ENCODE peak calls at places on chromosomes 7 and 10, in eight cellular contexts. One of them, this sample, is unnamed.
A peak's percentile ranks its signal among the peaks of the same experiment; 100 is the strongest.

GRCh38 chr10:80281292-80281691 is 8.2 kb downstream of the MAT1A start:
- DNase-seq in progenitor cell of endocrine pancreas: no peak
- DNase-seq in WTC11: no peak
- DNase-seq in cardiac fibroblast: no peak
- DNase-seq in heart left ventricle: no peak
- DNase-seq in bronchial epithelial cell: no peak
- DNase-seq in WERI-Rb-1: no peak
- DNase-seq in A549: no peak
- DNase-seq in this sample: no peak

GRCh38 chr7:27156508-27156898 is at the start of gene HOXA7:
- DNase-seq in WTC11: peak; percentile 79
- DNase-seq in bronchial epithelial cell: no peak
- DNase-seq in A549: peak; percentile 73
- DNase-seq in WERI-Rb-1: peak; percentile 75
- DNase-seq in cardiac fibroblast: no peak
- DNase-seq in progenitor cell of endocrine pancreas: no peak
- DNase-seq in heart left ventricle: no peak
- DNase-seq in this sample: no peak

GRCh38 chr10:114220281-114220680 is 18.8 kb upstream of the VWA2 start:
- DNase-seq in WTC11: no peak
- DNase-seq in bronchial epithelial cell: no peak
- DNase-seq in A549: no peak
- DNase-seq in cardiac fibroblast: no peak
- DNase-seq in WERI-Rb-1: no peak
- DNase-seq in heart left ventricle: no peak
- DNase-seq in progenitor cell of endocrine pancreas: no peak
- DNase-seq in this sample: no peak

GRCh38 chr7:83732305-83732704 is 83.4 kb upstream of the SEMA3E start:
- DNase-seq in WTC11: no peak
- DNase-seq in A549: no peak
- DNase-seq in bronchial epithelial cell: no peak
- DNase-seq in WERI-Rb-1: no peak
- DNase-seq in heart left ventricle: no peak
- DNase-seq in cardiac fibroblast: no peak
- DNase-seq in progenitor cell of endocrine pancreas: no peak
- DNase-seq in this sample: no peak

GRCh38 chr10:101133489-101134298 is 2.6 kb downstream of the TLX1 start:
- DNase-seq in cardiac fibroblast: no peak
- DNase-seq in heart left ventricle: no peak
- DNase-seq in WERI-Rb-1: no peak
- DNase-seq in A549: no peak
- DNase-seq in progenitor cell of endocrine pancreas: no peak
- DNase-seq in bronchial epithelial cell: no peak
- DNase-seq in WTC11: no peak
- DNase-seq in this sample: no peak

GRCh38 chr7:136009488-136010079 is 32.4 kb upstream of the MTPN start:
- DNase-seq in progenitor cell of endocrine pancreas: no peak
- DNase-seq in cardiac fibroblast: peak; percentile 70
- DNase-seq in WTC11: no peak
- DNase-seq in A549: peak; percentile 49
- DNase-seq in heart left ventricle: no peak
- DNase-seq in WERI-Rb-1: no peak
- DNase-seq in bronchial epithelial cell: peak; percentile 42
- DNase-seq in this sample: no peak

GRCh38 chr10:124171561-124171960 is 78.2 kb upstream of the CHST15 start:
- DNase-seq in heart left ventricle: no peak
- DNase-seq in A549: no peak
- DNase-seq in progenitor cell of endocrine pancreas: no peak
- DNase-seq in bronchial epithelial cell: no peak
- DNase-seq in WERI-Rb-1: no peak
- DNase-seq in cardiac fibroblast: no peak
- DNase-seq in WTC11: no peak
- DNase-seq in this sample: no peak

GRCh38 chr10:14879055-14879800 is 562 bp downstream of the SUV39H2 start:
- DNase-seq in progenitor cell of endocrine pancreas: no peak
- DNase-seq in A549: no peak
- DNase-seq in heart left ventricle: no peak
- DNase-seq in WERI-Rb-1: no peak
- DNase-seq in cardiac fibroblast: peak; percentile 11
- DNase-seq in bronchial epithelial cell: peak; percentile 23
- DNase-seq in WTC11: peak; percentile 28
- DNase-seq in this sample: peak; percentile 66

GRCh38 chr10:53079283-53079682 is 306.7 kb upstream of the MBL2 start:
- DNase-seq in progenitor cell of endocrine pancreas: no peak
- DNase-seq in WERI-Rb-1: no peak
- DNase-seq in heart left ventricle: no peak
- DNase-seq in cardiac fibroblast: no peak
- DNase-seq in A549: no peak
- DNase-seq in WTC11: no peak
- DNase-seq in bronchial epithelial cell: peak; percentile 12
- DNase-seq in this sample: no peak

GRCh38 chr10:72953687-72954086 is 919 bp downstream of the PLA2G12B start:
- DNase-seq in WERI-Rb-1: no peak
- DNase-seq in progenitor cell of endocrine pancreas: no peak
- DNase-seq in WTC11: peak; percentile 46
- DNase-seq in cardiac fibroblast: no peak
- DNase-seq in bronchial epithelial cell: no peak
- DNase-seq in A549: no peak
- DNase-seq in heart left ventricle: peak; percentile 20
- DNase-seq in this sample: peak; percentile 42

GRCh38 chr10:73110345-73110849 is at the start of gene NUDT13:
- DNase-seq in heart left ventricle: peak; percentile 80
- DNase-seq in bronchial epithelial cell: peak; percentile 77
- DNase-seq in A549: peak; percentile 84
- DNase-seq in WERI-Rb-1: no peak
- DNase-seq in WTC11: peak; percentile 56
- DNase-seq in progenitor cell of endocrine pancreas: peak; percentile 15
- DNase-seq in cardiac fibroblast: peak; percentile 80
- DNase-seq in this sample: peak; percentile 57

GRCh38 chr7:159095979-159096411 is 48.7 kb downstream of the VIPR2 start:
- DNase-seq in cardiac fibroblast: no peak
- DNase-seq in bronchial epithelial cell: no peak
- DNase-seq in heart left ventricle: no peak
- DNase-seq in WTC11: no peak
- DNase-seq in WERI-Rb-1: no peak
- DNase-seq in A549: no peak
- DNase-seq in progenitor cell of endocrine pancreas: no peak
- DNase-seq in this sample: no peak

GRCh38 chr10:47285381-47286115 is 14.4 kb upstream of the GDF10 start:
- DNase-seq in bronchial epithelial cell: no peak
- DNase-seq in WTC11: no peak
- DNase-seq in A549: no peak
- DNase-seq in progenitor cell of endocrine pancreas: no peak
- DNase-seq in WERI-Rb-1: no peak
- DNase-seq in cardiac fibroblast: no peak
- DNase-seq in heart left ventricle: no peak
- DNase-seq in this sample: no peak

GRCh38 chr7:54995631-54996340 is 23.0 kb upstream of the EGFR start:
- DNase-seq in progenitor cell of endocrine pancreas: no peak
- DNase-seq in A549: peak; percentile 85
- DNase-seq in WERI-Rb-1: no peak
- DNase-seq in WTC11: no peak
- DNase-seq in heart left ventricle: no peak
- DNase-seq in bronchial epithelial cell: peak; percentile 94
- DNase-seq in cardiac fibroblast: peak; percentile 22
- DNase-seq in this sample: no peak

GRCh38 chr7:38374507-38374906 is 101.1 kb upstream of the TARP start:
- DNase-seq in heart left ventricle: no peak
- DNase-seq in cardiac fibroblast: peak; percentile 63
- DNase-seq in bronchial epithelial cell: peak; percentile 24
- DNase-seq in A549: peak; percentile 42
- DNase-seq in WTC11: peak; percentile 50
- DNase-seq in progenitor cell of endocrine pancreas: no peak
- DNase-seq in WERI-Rb-1: peak; percentile 44
- DNase-seq in this sample: peak; percentile 31

GRCh38 chr7:116578526-116578925 is 53.7 kb downstream of the CAV1 start:
- DNase-seq in WTC11: no peak
- DNase-seq in WERI-Rb-1: no peak
- DNase-seq in cardiac fibroblast: peak; percentile 36
- DNase-seq in progenitor cell of endocrine pancreas: no peak
- DNase-seq in bronchial epithelial cell: no peak
- DNase-seq in A549: no peak
- DNase-seq in heart left ventricle: no peak
- DNase-seq in this sample: no peak

GRCh38 chr7:12635830-12636229 is 51.6 kb upstream of the ARL4A start:
- DNase-seq in heart left ventricle: no peak
- DNase-seq in WERI-Rb-1: no peak
- DNase-seq in bronchial epithelial cell: peak; percentile 54
- DNase-seq in WTC11: no peak
- DNase-seq in cardiac fibroblast: no peak
- DNase-seq in progenitor cell of endocrine pancreas: no peak
- DNase-seq in A549: no peak
- DNase-seq in this sample: no peak

GRCh38 chr10:101843032-101843991 is at the start of gene KCNIP2:
- DNase-seq in bronchial epithelial cell: no peak
- DNase-seq in A549: no peak
- DNase-seq in WERI-Rb-1: peak; percentile 86
- DNase-seq in progenitor cell of endocrine pancreas: peak; percentile 41
- DNase-seq in WTC11: peak; percentile 91
- DNase-seq in heart left ventricle: peak; percentile 43
- DNase-seq in cardiac fibroblast: peak; percentile 8
- DNase-seq in this sample: peak; percentile 78

GRCh38 chr7:106370542-106370941 is 85.8 kb upstream of the NAMPT start:
- DNase-seq in cardiac fibroblast: no peak
- DNase-seq in WTC11: no peak
- DNase-seq in WERI-Rb-1: peak; percentile 10
- DNase-seq in heart left ventricle: no peak
- DNase-seq in progenitor cell of endocrine pancreas: no peak
- DNase-seq in bronchial epithelial cell: no peak
- DNase-seq in A549: no peak
- DNase-seq in this sample: no peak

GRCh38 chr7:104980969-104981670 is 32.9 kb upstream of the KMT2E start:
- DNase-seq in WTC11: no peak
- DNase-seq in progenitor cell of endocrine pancreas: no peak
- DNase-seq in cardiac fibroblast: peak; percentile 70
- DNase-seq in bronchial epithelial cell: peak; percentile 71
- DNase-seq in WERI-Rb-1: no peak
- DNase-seq in heart left ventricle: no peak
- DNase-seq in A549: peak; percentile 58
- DNase-seq in this sample: no peak

GRCh38 chr10:13003004-13003403 is 1.5 kb upstream of the CCDC3 start:
- DNase-seq in WTC11: no peak
- DNase-seq in WERI-Rb-1: no peak
- DNase-seq in A549: no peak
- DNase-seq in bronchial epithelial cell: peak; percentile 65
- DNase-seq in progenitor cell of endocrine pancreas: no peak
- DNase-seq in heart left ventricle: no peak
- DNase-seq in cardiac fibroblast: peak; percentile 58
- DNase-seq in this sample: no peak
- TF ChIP-seq CTCF in WTC11: no peak
- TF ChIP-seq CTCF in WERI-Rb-1: no peak
- TF ChIP-seq CTCF in A549: no peak
- TF ChIP-seq CTCF in bronchial epithelial cell: no peak
- TF ChIP-seq CTCF in progenitor cell of endocrine pancreas: no peak
- TF ChIP-seq CTCF in heart left ventricle: no peak
- TF ChIP-seq CTCF in cardiac fibroblast: no peak
- TF ChIP-seq CTCF in this sample: no peak

DNA sequence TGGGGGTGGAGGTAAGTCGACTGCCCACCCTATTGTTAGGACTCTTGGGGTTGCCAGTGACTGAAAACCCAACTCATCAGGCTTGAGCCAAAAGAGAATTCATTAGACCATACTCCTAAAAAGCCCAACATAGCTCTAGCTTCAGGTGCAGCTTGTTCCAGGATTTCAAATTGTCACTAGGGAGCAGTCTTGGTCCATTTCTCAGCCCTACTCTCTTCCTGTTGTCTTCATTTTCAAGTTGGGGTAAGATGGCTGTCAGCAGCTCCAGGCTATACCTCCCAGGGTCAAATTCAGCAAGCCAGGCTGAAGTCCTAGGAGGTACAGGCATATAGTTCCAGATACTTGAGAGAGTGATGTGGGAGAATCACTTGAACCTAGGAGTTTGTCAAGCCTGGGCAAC is 14.9 kb upstream of the COL13A1 start:
- DNase-seq in progenitor cell of endocrine pancreas: no peak
- DNase-seq in bronchial epithelial cell: peak; percentile 53
- DNase-seq in WERI-Rb-1: no peak
- DNase-seq in WTC11: no peak
- DNase-seq in cardiac fibroblast: peak; percentile 76
- DNase-seq in heart left ventricle: no peak
- DNase-seq in A549: peak; percentile 31
- DNase-seq in this sample: no peak
- TF ChIP-seq CTCF in progenitor cell of endocrine pancreas: no peak
- TF ChIP-seq CTCF in bronchial epithelial cell: peak; percentile 39
- TF ChIP-seq CTCF in WERI-Rb-1: peak; percentile 50
- TF ChIP-seq CTCF in WTC11: no peak
- TF ChIP-seq CTCF in cardiac fibroblast: peak; percentile 65
- TF ChIP-seq CTCF in heart left ventricle: peak; percentile 7
- TF ChIP-seq CTCF in A549: peak; percentile 33
- TF ChIP-seq CTCF in this sample: no peak

GRCh38 chr10:54800677-54801480 is at the start of gene PCDH15:
- DNase-seq in A549: peak; percentile 19
- DNase-seq in progenitor cell of endocrine pancreas: no peak
- DNase-seq in heart left ventricle: peak; percentile 29
- DNase-seq in bronchial epithelial cell: peak; percentile 39
- DNase-seq in cardiac fibroblast: peak; percentile 14
- DNase-seq in WTC11: peak; percentile 47
- DNase-seq in WERI-Rb-1: peak; percentile 78
- DNase-seq in this sample: peak; percentile 57
- TF ChIP-seq CTCF in A549: no peak
- TF ChIP-seq CTCF in progenitor cell of endocrine pancreas: peak; percentile 46
- TF ChIP-seq CTCF in heart left ventricle: peak; percentile 9
- TF ChIP-seq CTCF in bronchial epithelial cell: peak; percentile 28
- TF ChIP-seq CTCF in cardiac fibroblast: no peak
- TF ChIP-seq CTCF in WTC11: no peak
- TF ChIP-seq CTCF in WERI-Rb-1: peak; percentile 82
- TF ChIP-seq CTCF in this sample: no peak

DNA sequence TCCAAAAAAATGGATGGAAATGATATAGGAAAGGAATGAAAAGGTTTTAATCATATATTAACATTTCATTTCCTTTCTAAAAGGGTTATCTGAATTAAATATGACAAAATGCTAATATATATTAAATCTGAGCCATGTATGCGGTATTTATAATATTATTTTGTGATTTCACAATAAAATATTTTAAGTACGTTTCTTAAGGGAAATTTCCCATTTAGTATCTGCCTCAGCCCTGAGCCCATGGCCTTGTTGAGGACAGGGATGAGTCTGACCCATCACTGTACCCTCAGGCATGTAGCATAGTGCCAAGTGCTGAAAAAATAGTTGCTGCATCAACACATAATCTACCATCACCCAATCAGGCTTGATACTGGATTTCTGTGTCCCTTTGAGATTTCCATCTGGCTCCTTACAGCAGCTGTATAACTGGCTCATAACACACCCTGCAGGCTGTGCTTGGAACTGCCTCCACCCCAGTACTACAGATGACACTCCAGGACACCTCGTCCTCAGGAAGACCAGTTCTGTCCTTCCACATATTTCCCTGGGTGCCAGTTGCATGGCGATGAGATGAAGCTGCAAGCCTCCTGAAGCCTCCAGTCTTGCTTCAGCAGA is 59.4 kb upstream of the ASAH2 start:
- DNase-seq in progenitor cell of endocrine pancreas: no peak
- DNase-seq in heart left ventricle: no peak
- DNase-seq in A549: peak; percentile 57
- DNase-seq in WTC11: peak; percentile 76
- DNase-seq in WERI-Rb-1: peak; percentile 38
- DNase-seq in cardiac fibroblast: no peak
- DNase-seq in bronchial epithelial cell: peak; percentile 10
- DNase-seq in this sample: peak; percentile 63
- TF ChIP-seq CTCF in progenitor cell of endocrine pancreas: peak; percentile 39
- TF ChIP-seq CTCF in heart left ventricle: peak; percentile 27
- TF ChIP-seq CTCF in A549: peak; percentile 13
- TF ChIP-seq CTCF in WTC11: peak; percentile 55
- TF ChIP-seq CTCF in WERI-Rb-1: peak; percentile 38
- TF ChIP-seq CTCF in cardiac fibroblast: peak; percentile 61
- TF ChIP-seq CTCF in bronchial epithelial cell: peak; percentile 52
- TF ChIP-seq CTCF in this sample: peak; percentile 63

GRCh38 chr7:35802102-35802466 is 1.2 kb downstream of the SEPTIN7 start:
- DNase-seq in progenitor cell of endocrine pancreas: no peak
- DNase-seq in bronchial epithelial cell: no peak
- DNase-seq in WERI-Rb-1: no peak
- DNase-seq in heart left ventricle: no peak
- DNase-seq in cardiac fibroblast: no peak
- DNase-seq in WTC11: no peak
- DNase-seq in A549: no peak
- DNase-seq in this sample: no peak
- TF ChIP-seq CTCF in progenitor cell of endocrine pancreas: peak; percentile 1
- TF ChIP-seq CTCF in bronchial epithelial cell: no peak
- TF ChIP-seq CTCF in WERI-Rb-1: no peak
- TF ChIP-seq CTCF in heart left ventricle: no peak
- TF ChIP-seq CTCF in cardiac fibroblast: no peak
- TF ChIP-seq CTCF in WTC11: no peak
- TF ChIP-seq CTCF in A549: no peak
- TF ChIP-seq CTCF in this sample: peak; percentile 3